ENCODE peak calls at places on chromosomes 7 and 10, in ten cellular contexts. Z is IMR-90, I is A549, S is gastrocnemius medialis, J is neural progenitor cell, X is tibial nerve, U is left lung, L is colonic mucosa, G is cardiac muscle cell, M is BJ. T is an unnamed sample.

GRCh38 chr7:5596896-5597246 is 173.2 kb upstream of the TNRC18 start:
- DNase-seq in Z (no peak), I (no peak), S (no peak), J (no peak), X (no peak), U (no peak), L (no peak), G (no peak), M (no peak), T (no peak)

GRCh38 chr10:82660983-82661382 is 786.0 kb downstream of the NRG3 start:
- DNase-seq in Z (no peak), I (no peak), S (no peak), J (no peak), X (no peak), U (no peak), L (no peak), G (no peak), M (no peak), T (peak; percentile 9)

GRCh38 chr7:28106316-28106957 is 74.2 kb downstream of the JAZF1 start:
- DNase-seq in Z (peak; percentile 93), I (no peak), S (peak; percentile 67), J (no peak), X (no peak), U (no peak), L (no peak), G (no peak), M (no peak), T (peak; percentile 14)

GRCh38 chr10:33301097-33301789 is 33.2 kb downstream of the NRP1 start:
- DNase-seq in Z (no peak), I (no peak), S (no peak), J (no peak), X (no peak), U (no peak), L (no peak), G (no peak), M (no peak), T (no peak)

GRCh38 chr10:45379303-45379726 is 5.3 kb downstream of the ALOX5 start:
- DNase-seq in Z (no peak), I (no peak), S (no peak), J (no peak), X (no peak), U (peak; percentile 90), L (no peak), G (no peak), M (no peak), T (no peak)

GRCh38 chr10:90443342-90443741 is 414.5 kb downstream of the HTR7 start:
- DNase-seq in Z (no peak), I (no peak), S (no peak), J (no peak), X (no peak), U (no peak), L (no peak), G (no peak), M (no peak), T (no peak)

GRCh38 chr7:15086171-15086745 is 183.7 kb upstream of the DGKB start:
- DNase-seq in Z (no peak), I (no peak), S (no peak), J (no peak), X (no peak), U (no peak), L (no peak), G (no peak), M (no peak), T (peak; percentile 5)

GRCh38 chr7:30633223-30633622 is 38.5 kb downstream of the GARS1 start:
- DNase-seq in Z (no peak), I (no peak), S (no peak), J (no peak), X (no peak), U (no peak), L (no peak), G (no peak), M (no peak), T (no peak)

GRCh38 chr10:7819126-7819470 is 793 bp downstream of the TAF3 start:
- DNase-seq in Z (peak; percentile 45), I (peak; percentile 44), S (no peak), J (peak; percentile 82), X (peak; percentile 45), U (no peak), L (peak; percentile 70), G (peak; percentile 48), M (no peak), T (peak; percentile 55)

DNA sequence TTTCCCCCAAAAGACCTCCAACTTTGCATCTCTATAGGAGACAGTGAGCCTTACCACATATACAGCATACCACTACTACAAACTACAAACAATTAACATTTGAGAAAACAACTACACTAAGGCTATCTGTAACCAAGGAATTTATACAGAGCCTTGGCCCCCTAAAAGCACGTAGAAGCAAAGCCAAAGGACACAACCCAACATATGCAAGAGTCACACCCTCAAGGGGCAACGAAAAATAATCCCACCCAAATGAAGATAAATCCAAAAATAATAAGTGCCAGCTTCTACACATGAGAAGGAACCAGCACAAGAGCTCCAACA is 149.5 kb downstream of the ZEB1 start:
- DNase-seq in Z (no peak), I (no peak), S (no peak), J (no peak), X (no peak), U (no peak), L (no peak), G (no peak), M (no peak), T (no peak)
- TF ChIP-seq CTCF in Z (no peak), I (no peak), S (no peak), J (no peak), X (no peak), U (no peak), L (no peak), G (no peak), M (no peak), T (no peak)

DNA sequence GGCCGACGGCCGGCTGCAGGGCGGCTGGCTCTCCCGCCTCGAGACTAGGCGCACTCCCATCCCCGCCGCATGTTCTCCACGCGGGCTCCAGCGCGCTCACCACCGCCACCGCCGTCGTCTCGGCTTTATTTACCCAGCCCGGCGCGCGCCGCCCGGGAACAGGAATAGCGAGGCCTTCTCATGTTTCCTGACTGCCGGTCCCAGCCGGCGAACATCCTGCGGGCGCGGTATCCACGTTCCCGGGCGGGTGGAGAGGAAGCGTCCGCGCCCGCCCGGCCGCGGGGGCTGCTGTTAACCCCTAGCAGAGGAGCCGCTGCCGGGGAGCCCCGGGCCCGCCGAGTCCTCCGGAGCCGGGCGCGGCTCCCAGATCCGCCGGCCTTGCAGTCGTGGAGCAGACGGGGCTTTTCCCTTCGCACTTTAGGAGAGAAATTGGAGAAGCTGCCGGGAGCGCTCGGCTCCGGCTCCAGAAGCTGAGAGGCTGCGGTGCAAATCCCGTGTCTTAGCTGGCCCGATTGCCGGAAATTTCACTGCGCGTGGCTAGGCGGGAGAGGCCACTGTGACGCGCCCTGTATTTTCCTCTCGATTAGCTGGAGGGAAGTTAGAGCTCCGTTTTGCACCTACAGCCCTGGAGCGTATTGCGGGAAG is at the start of gene MKX:
- DNase-seq in Z (peak; percentile 44), I (peak; percentile 31), S (no peak), J (peak; percentile 93), X (no peak), U (peak; percentile 84), L (peak; percentile 58), G (peak; percentile 51), M (no peak), T (no peak)
- H3K4me3 ChIP-seq in Z (peak within 1 kb of the TSS; percentile 28), I (peak within 1 kb of the TSS; percentile 64), S (peak within 1 kb of the TSS; percentile 74), J (peak within 1 kb of the TSS; percentile 57), X (peak within 1 kb of the TSS; percentile 38), U (peak within 1 kb of the TSS; percentile 9), L (peak within 1 kb of the TSS; percentile 47), G (peak within 1 kb of the TSS; percentile 45), M (peak within 1 kb of the TSS; percentile 91), T (no peak within 1 kb of the TSS)

GRCh38 chr10:100518761-100519241 is 860 bp downstream of the SEC31B start:
- DNase-seq in Z (peak; percentile 70), I (peak; percentile 57), S (peak; percentile 55), J (peak; percentile 83), X (peak; percentile 92), U (no peak), L (peak; percentile 80), G (peak; percentile 72), M (no peak), T (peak; percentile 73)

GRCh38 chr10:100519321-100520051 is at the start of gene SEC31B:
- DNase-seq in Z (no peak), I (no peak), S (peak; percentile 44), J (peak; percentile 87), X (no peak), U (peak; percentile 83), L (peak; percentile 30), G (no peak), M (no peak), T (no peak)

GRCh38 chr10:100515612-100516011 is 4.0 kb downstream of the SEC31B start:
- DNase-seq in Z (no peak), I (no peak), S (no peak), J (no peak), X (no peak), U (no peak), L (no peak), G (no peak), M (no peak), T (no peak)

GRCh38 chr10:100520811-100521210 is 1.1 kb upstream of the SEC31B start:
- DNase-seq in Z (peak; percentile 77), I (no peak), S (no peak), J (no peak), X (no peak), U (no peak), L (no peak), G (peak; percentile 48), M (no peak), T (peak; percentile 74)

GRCh38 chr10:100516847-100517246 is 2.8 kb downstream of the SEC31B start:
- DNase-seq in Z (no peak), I (peak; percentile 24), S (peak; percentile 75), J (no peak), X (no peak), U (no peak), L (no peak), G (no peak), M (no peak), T (no peak)
- TF ChIP-seq CTCF in Z (peak; percentile 9), I (no peak), S (peak; percentile 31), J (peak; percentile 30), X (no peak), U (no peak), L (no peak), G (peak; percentile 19), M (peak; percentile 2), T (peak; percentile 25)

GRCh38 chr7:150996289-150997074 is 5.7 kb downstream of the NOS3 start:
- DNase-seq in Z (no peak), I (no peak), S (no peak), J (no peak), X (no peak), U (no peak), L (no peak), G (no peak), M (no peak), T (no peak)
- H3K4me3 ChIP-seq in Z (no peak overlapping the region), I (no peak overlapping the region), S (no peak overlapping the region), J (no peak overlapping the region), X (no peak overlapping the region), U (no peak overlapping the region), L (no peak overlapping the region), G (no peak overlapping the region), M (no peak overlapping the region), T (no peak overlapping the region)

T was measured in fibroblast of pulmonary artery.